ENCODE peak calls at places on chromosomes 7 and 10, in seven cellular contexts. T, B, L, W, D, K and G are unnamed samples.

GRCh38 chr10:98414932-98415709 is at the start of gene PYROXD2:
- DNase-seq in T (peak), B (peak), L (no peak), W (peak), D (peak), K (peak), G (peak)

GRCh38 chr10:49791100-49791499 is 29.0 kb upstream of the OGDHL start:
- DNase-seq in T (no peak), B (no peak), L (no peak), W (no peak), D (no peak), K (no peak), G (no peak)

GRCh38 chr7:22675436-22675835 is 51.6 kb upstream of the IL6 start:
- DNase-seq in T (no peak), B (no peak), L (no peak), W (no peak), D (no peak), K (no peak), G (peak)

GRCh38 chr7:145831616-145832206 is 284.9 kb upstream of the CNTNAP2 start:
- DNase-seq in T (no peak), B (no peak), L (no peak), W (no peak), D (no peak), K (no peak), G (no peak)

GRCh38 chr7:136868496-136869005 is at the start of gene CHRM2:
- DNase-seq in T (peak), B (peak), L (peak), W (no peak), D (no peak), K (no peak), G (no peak)

GRCh38 chr10:61399386-61399785 is 53.8 kb downstream of the TMEM26 start:
- DNase-seq in T (no peak), B (no peak), L (no peak), W (no peak), D (no peak), K (no peak), G (no peak)

GRCh38 chr7:38863609-38864291 is 45.2 kb downstream of the VPS41 start:
- DNase-seq in T (no peak), B (no peak), L (no peak), W (no peak), D (no peak), K (no peak), G (no peak)

GRCh38 chr7:139515266-139515665 is 8.2 kb upstream of the CLEC2L start:
- DNase-seq in T (no peak), B (peak), L (no peak), W (no peak), D (no peak), K (no peak), G (no peak)

GRCh38 chr10:78577673-78578072 is 491.1 kb upstream of the ZMIZ1 start:
- DNase-seq in T (no peak), B (no peak), L (no peak), W (no peak), D (no peak), K (no peak), G (no peak)

GRCh38 chr10:96721207-96721572 is 876 bp upstream of the PIK3AP1 start:
- DNase-seq in T (no peak), B (no peak), L (peak), W (no peak), D (no peak), K (no peak), G (no peak)

GRCh38 chr7:115940462-115941060 is 90.0 kb downstream of the TFEC start:
- DNase-seq in T (no peak), B (no peak), L (no peak), W (no peak), D (no peak), K (no peak), G (no peak)

GRCh38 chr7:115937960-115938359 is 92.6 kb downstream of the TFEC start:
- DNase-seq in T (no peak), B (no peak), L (no peak), W (no peak), D (no peak), K (no peak), G (no peak)

GRCh38 chr7:115941703-115942268 is 88.8 kb downstream of the TFEC start:
- DNase-seq in T (no peak), B (no peak), L (no peak), W (no peak), D (no peak), K (no peak), G (no peak)
- TF ChIP-seq CTCF in T (no peak), B (no peak), L (no peak), W (no peak), D (no peak), K (no peak), G (no peak)

GRCh38 chr7:76047811-76048667 is at the start of the genes MDH2 and STYXL1:
- DNase-seq in T (peak), B (peak), L (peak), W (peak), D (peak), K (peak), G (peak)
- TF ChIP-seq CTCF in T (no peak), B (no peak), L (no peak), W (no peak), D (no peak), K (no peak), G (no peak)

DNA sequence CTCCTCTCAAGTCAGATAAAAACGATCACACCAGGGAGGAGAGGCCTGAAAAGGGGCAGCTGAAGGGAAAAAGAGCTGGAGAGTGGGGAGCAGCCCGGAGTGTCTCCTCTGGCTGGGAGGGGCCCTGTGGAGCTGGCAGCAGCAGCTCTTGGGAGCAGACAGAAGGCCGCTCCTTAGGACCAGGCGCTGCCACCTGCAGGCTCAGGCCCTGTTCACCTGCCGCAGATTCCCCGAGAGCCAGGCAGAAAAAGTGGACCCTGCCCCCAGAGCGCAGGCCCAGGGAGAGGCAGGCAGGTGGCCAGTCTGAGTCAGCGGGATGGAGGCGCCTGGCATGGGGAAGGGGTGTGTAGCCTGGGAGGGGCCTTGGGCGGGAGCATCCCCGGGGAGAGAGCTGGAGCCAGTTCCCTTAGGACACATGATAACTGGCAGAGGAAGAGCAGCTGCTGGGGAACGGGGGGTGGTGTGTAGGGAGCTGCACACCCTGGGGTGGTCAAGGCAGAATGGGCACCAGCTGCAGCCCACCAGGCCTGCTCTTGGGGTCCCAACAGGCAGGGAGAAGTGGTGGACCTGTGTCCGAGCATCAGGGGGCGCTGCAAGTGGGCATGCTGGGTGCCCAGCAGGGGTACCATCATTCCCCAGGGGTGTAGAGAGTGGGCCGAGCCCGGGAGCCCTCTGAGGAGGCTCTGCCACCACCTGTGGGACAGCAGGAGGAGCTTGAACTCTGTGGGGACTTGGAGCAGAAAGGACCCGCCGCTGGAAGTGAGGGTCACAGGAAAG is 177.2 kb upstream of the RHEB start:
- DNase-seq in T (peak), B (peak), L (peak), W (no peak), D (no peak), K (no peak), G (no peak)
- TF ChIP-seq CTCF in T (no peak), B (peak), L (peak), W (no peak), D (no peak), K (no peak), G (peak)

GRCh38 chr7:36130236-36130945 is 22.7 kb upstream of the EEPD1 start:
- DNase-seq in T (no peak), B (no peak), L (no peak), W (no peak), D (no peak), K (no peak), G (no peak)

GRCh38 chr7:36127075-36127740 is 25.8 kb upstream of the EEPD1 start:
- DNase-seq in T (no peak), B (no peak), L (no peak), W (no peak), D (no peak), K (no peak), G (no peak)

GRCh38 chr7:36128448-36129047 is 24.5 kb upstream of the EEPD1 start:
- DNase-seq in T (peak), B (no peak), L (no peak), W (no peak), D (peak), K (no peak), G (peak)

GRCh38 chr7:36131026-36131425 is 22.0 kb upstream of the EEPD1 start:
- DNase-seq in T (no peak), B (no peak), L (no peak), W (no peak), D (no peak), K (no peak), G (no peak)

DNA sequence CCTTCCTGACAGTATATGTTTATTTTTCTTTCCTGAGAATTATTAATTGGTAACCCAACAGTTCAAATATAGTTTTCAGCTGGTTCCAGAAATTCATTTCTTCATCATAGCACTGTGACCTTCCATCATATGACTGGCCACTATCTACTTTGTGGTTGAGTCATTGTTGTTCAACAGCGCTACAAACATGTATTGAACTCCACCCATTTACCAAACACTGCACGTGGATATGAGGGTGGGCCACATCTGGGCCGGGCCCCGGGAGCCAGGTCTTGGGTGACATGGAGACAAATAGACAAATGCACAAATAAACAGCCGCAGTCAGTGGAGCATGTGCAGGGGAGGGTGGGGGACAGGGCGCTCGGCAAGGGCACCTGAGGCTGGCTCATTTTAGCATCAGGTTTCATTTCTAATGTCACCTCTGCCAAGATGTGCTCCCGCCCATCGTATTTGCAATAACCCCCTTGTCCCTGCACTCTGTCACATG is 24.0 kb upstream of the EEPD1 start:
- DNase-seq in T (no peak), B (no peak), L (no peak), W (no peak), D (no peak), K (no peak), G (peak)
- TF ChIP-seq CTCF in T (no peak), B (no peak), L (no peak), W (no peak), D (no peak), K (no peak), G (no peak)

DNA sequence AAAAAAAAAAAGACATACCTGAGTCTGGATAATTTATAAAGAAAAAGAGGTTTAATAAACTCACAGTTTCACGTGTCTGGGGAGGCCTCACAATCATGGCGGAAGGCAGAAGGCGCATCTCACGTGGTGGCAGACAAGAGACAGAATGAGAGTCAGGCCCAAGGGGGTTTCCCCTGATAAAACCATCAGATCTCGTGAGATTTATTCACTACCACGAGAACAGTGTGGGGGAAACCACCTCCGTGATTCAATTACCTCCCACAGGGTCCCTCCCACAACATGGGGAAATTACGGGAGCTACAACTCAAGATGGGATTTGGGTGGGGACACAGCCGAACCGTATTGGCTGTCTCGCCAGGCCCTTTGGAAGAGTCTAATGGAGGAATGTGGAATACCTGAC is 9.0 kb upstream of the MAFK start:
- DNase-seq in T (no peak), B (no peak), L (no peak), W (peak), D (no peak), K (no peak), G (no peak)
- TF ChIP-seq CTCF in T (no peak), B (no peak), L (no peak), W (no peak), D (no peak), K (no peak), G (no peak)